ENCODE peak calls at places on chromosomes 5 and 9, in ten cellular contexts. E is T-helper 2 cell; S is activated CD4-positive, alpha-beta T cell treated with anti-CD3 and anti-CD28 coated beads, Interleukin-2, amount 10 ng/mL, durations not matched to agents 24 days and 14 days; H is NT2/D1; N is HEK293T; R is GF-D8; Z is hypothalamus; P is HepG2; W is NCI-H510A treated with DMSO at 0.1 percent for 48 hours; B is endothelial cell. Y is an unnamed sample.

GRCh38 chr5:39712316-39713223 is 287.8 kb upstream of the DAB2 start:
- DNase-seq in E (no peak), S (no peak), H (no peak), N (no peak), R (no peak), Z (no peak), P (no peak), W (no peak), B (no peak), Y (no peak)

GRCh38 chr9:129709471-129710460 is 43.1 kb downstream of the PTGES start:
- DNase-seq in E (no peak), S (no peak), H (no peak), N (no peak), R (no peak), Z (no peak), P (no peak), W (no peak), B (no peak), Y (no peak)

GRCh38 chr9:133959171-133959570 is 33.0 kb downstream of the VAV2 start:
- DNase-seq in E (no peak), S (no peak), H (no peak), N (no peak), R (no peak), Z (no peak), P (no peak), W (no peak), B (no peak), Y (no peak)

GRCh38 chr9:126667190-126668055 is 53.7 kb downstream of the LMX1B start:
- DNase-seq in E (no peak), S (no peak), H (no peak), N (no peak), R (no peak), Z (no peak), P (no peak), W (peak; percentile 72), B (no peak), Y (no peak)

GRCh38 chr5:58773744-58774441 is 191.0 kb downstream of the RAB3C start:
- DNase-seq in E (no peak), S (no peak), H (no peak), N (no peak), R (no peak), Z (peak; percentile 12), P (no peak), W (no peak), B (no peak), Y (no peak)

GRCh38 chr5:125227333-125228075 is 481.1 kb upstream of the ZNF608 start:
- DNase-seq in E (no peak), S (no peak), H (no peak), N (peak; percentile 62), R (no peak), Z (no peak), P (no peak), W (no peak), B (peak; percentile 52), Y (no peak)

GRCh38 chr5:157686841-157687554 is 15.7 kb downstream of the C5orf52 start:
- DNase-seq in E (no peak), S (no peak), H (no peak), N (no peak), R (no peak), Z (no peak), P (no peak), W (no peak), B (no peak), Y (no peak)

GRCh38 chr9:27393054-27393846 is 96.3 kb upstream of the EQTN start:
- DNase-seq in E (no peak), S (no peak), H (no peak), N (no peak), R (no peak), Z (no peak), P (no peak), W (no peak), B (no peak), Y (no peak)

GRCh38 chr5:128304791-128305190 is 221.2 kb downstream of the SLC12A2 start:
- DNase-seq in E (no peak), S (no peak), H (no peak), N (no peak), R (no peak), Z (no peak), P (no peak), W (no peak), B (no peak), Y (no peak)

GRCh38 chr5:7894439-7894838 is 25.5 kb downstream of the MTRR start:
- DNase-seq in E (no peak), S (no peak), H (no peak), N (no peak), R (no peak), Z (no peak), P (no peak), W (no peak), B (no peak), Y (no peak)

GRCh38 chr9:127336708-127337352 is 60.1 kb upstream of the SLC2A8 start:
- DNase-seq in E (no peak), S (no peak), H (no peak), N (no peak), R (no peak), Z (peak; percentile 13), P (peak; percentile 16), W (no peak), B (no peak), Y (no peak)

GRCh38 chr9:113580041-113580953 is 116.8 kb downstream of the RGS3 start:
- DNase-seq in E (peak; percentile 14), S (peak; percentile 81), H (no peak), N (no peak), R (peak; percentile 68), Z (peak; percentile 30), P (no peak), W (peak; percentile 10), B (no peak), Y (peak; percentile 37)

GRCh38 chr5:39513236-39513635 is 88.5 kb upstream of the DAB2 start:
- DNase-seq in E (no peak), S (no peak), H (no peak), N (no peak), R (no peak), Z (no peak), P (peak; percentile 12), W (no peak), B (no peak), Y (no peak)

GRCh38 chr5:21810737-21811316 is 1042.3 kb downstream of the CDH12 start:
- DNase-seq in E (no peak), S (no peak), H (no peak), N (peak; percentile 10), R (no peak), Z (no peak), P (peak; percentile 8), W (peak; percentile 55), B (no peak), Y (no peak)

GRCh38 chr5:178466342-178466741 is 123.9 kb downstream of the COL23A1 start:
- DNase-seq in E (no peak), S (no peak), H (no peak), N (no peak), R (no peak), Z (no peak), P (no peak), W (no peak), B (no peak), Y (no peak)

GRCh38 chr9:122144836-122145235 is 14.7 kb downstream of the NDUFA8 start:
- DNase-seq in E (no peak), S (no peak), H (no peak), N (no peak), R (no peak), Z (no peak), P (peak; percentile 20), W (no peak), B (no peak), Y (no peak)

GRCh38 chr9:73239868-73240267 is 88.2 kb downstream of the ANXA1 start:
- DNase-seq in E (no peak), S (no peak), H (no peak), N (no peak), R (no peak), Z (no peak), P (no peak), W (no peak), B (no peak), Y (no peak)

GRCh38 chr5:134242146-134242545 is 16.3 kb upstream of the PPP2CA start:
- DNase-seq in E (no peak), S (no peak), H (no peak), N (no peak), R (no peak), Z (no peak), P (peak; percentile 67), W (no peak), B (no peak), Y (no peak)

GRCh38 chr9:36218011-36218410 is 27.3 kb downstream of the CLTA start:
- DNase-seq in E (no peak), S (no peak), H (no peak), N (no peak), R (no peak), Z (no peak), P (no peak), W (no peak), B (no peak), Y (no peak)

GRCh38 chr5:62144395-62145022 is 161.5 kb upstream of the KIF2A start:
- DNase-seq in E (no peak), S (no peak), H (no peak), N (no peak), R (no peak), Z (no peak), P (no peak), W (no peak), B (no peak), Y (no peak)

GRCh38 chr9:111148390-111148993 is 110.2 kb upstream of the LPAR1 start:
- DNase-seq in E (no peak), S (no peak), H (no peak), N (no peak), R (no peak), Z (no peak), P (no peak), W (no peak), B (no peak), Y (no peak)

GRCh38 chr5:167769846-167770420 is 521.5 kb upstream of the WWC1 start:
- DNase-seq in E (no peak), S (no peak), H (no peak), N (no peak), R (no peak), Z (no peak), P (no peak), W (no peak), B (no peak), Y (no peak)

GRCh38 chr9:19651681-19652080 is 137.2 kb downstream of the SLC24A2 start:
- DNase-seq in E (no peak), S (no peak), H (no peak), N (no peak), R (no peak), Z (no peak), P (no peak), W (no peak), B (no peak), Y (no peak)

GRCh38 chr9:93052791-93053540 is 5.5 kb upstream of the SUSD3 start:
- DNase-seq in E (no peak), S (no peak), H (no peak), N (no peak), R (no peak), Z (no peak), P (no peak), W (no peak), B (no peak), Y (no peak)

GRCh38 chr9:131593255-131593820 is 48.0 kb downstream of the PRRT1B start:
- DNase-seq in E (no peak), S (no peak), H (no peak), N (no peak), R (no peak), Z (no peak), P (no peak), W (no peak), B (no peak), Y (no peak)

GRCh38 chr5:95857185-95857945 is 34.8 kb upstream of the GLRX start:
- DNase-seq in E (no peak), S (no peak), H (no peak), N (no peak), R (no peak), Z (peak; percentile 64), P (peak; percentile 93), W (no peak), B (no peak), Y (no peak)

GRCh38 chr5:141430332-141431113 is at the start of gene PCDHGA12:
- DNase-seq in E (no peak), S (peak; percentile 72), H (no peak), N (peak; percentile 18), R (peak; percentile 43), Z (no peak), P (peak; percentile 24), W (no peak), B (no peak), Y (no peak)

GRCh38 chr5:149779071-149779470 is 49.0 kb downstream of the PPARGC1B start:
- DNase-seq in E (no peak), S (no peak), H (no peak), N (no peak), R (no peak), Z (no peak), P (no peak), W (no peak), B (no peak), Y (no peak)